ENCODE peak calls at places on chromosomes 4 and X, in five cellular contexts. One of them, this sample, is unnamed.

GRCh38 chr4:79177388-79177787 is 148.5 kb downstream of the NAA11 start:
- DNase-seq in progenitor cell of endocrine pancreas: no peak
- DNase-seq in effector CD4-positive, alpha-beta T cell: no peak
- DNase-seq in left colon: no peak
- DNase-seq in stimulated activated CD8-positive, alpha-beta memory T cell treated with anti-CD3 and anti-CD28 coated beads, Interleukin-7, amount 100 ng/mL, for 24 hours: no peak
- DNase-seq in this sample: no peak

GRCh38 chrX:22025751-22026150 is 6.4 kb upstream of the PHEX start:
- DNase-seq in progenitor cell of endocrine pancreas: no peak
- DNase-seq in effector CD4-positive, alpha-beta T cell: no peak
- DNase-seq in left colon: no peak
- DNase-seq in stimulated activated CD8-positive, alpha-beta memory T cell treated with anti-CD3 and anti-CD28 coated beads, Interleukin-7, amount 100 ng/mL, for 24 hours: no peak
- DNase-seq in this sample: no peak

GRCh38 chrX:118024482-118024881 is 92.1 kb downstream of the KLHL13 start:
- DNase-seq in progenitor cell of endocrine pancreas: no peak
- DNase-seq in effector CD4-positive, alpha-beta T cell: no peak
- DNase-seq in left colon: no peak
- DNase-seq in stimulated activated CD8-positive, alpha-beta memory T cell treated with anti-CD3 and anti-CD28 coated beads, Interleukin-7, amount 100 ng/mL, for 24 hours: no peak
- DNase-seq in this sample: no peak

GRCh38 chr4:124212835-124213640 is 499.5 kb downstream of the ANKRD50 start:
- DNase-seq in progenitor cell of endocrine pancreas: no peak
- DNase-seq in effector CD4-positive, alpha-beta T cell: no peak
- DNase-seq in left colon: no peak
- DNase-seq in stimulated activated CD8-positive, alpha-beta memory T cell treated with anti-CD3 and anti-CD28 coated beads, Interleukin-7, amount 100 ng/mL, for 24 hours: no peak
- DNase-seq in this sample: no peak

GRCh38 chrX:135973548-135974278 is at the start of gene MMGT1:
- DNase-seq in progenitor cell of endocrine pancreas: peak; percentile 51
- DNase-seq in effector CD4-positive, alpha-beta T cell: peak; percentile 68
- DNase-seq in left colon: peak; percentile 87
- DNase-seq in stimulated activated CD8-positive, alpha-beta memory T cell treated with anti-CD3 and anti-CD28 coated beads, Interleukin-7, amount 100 ng/mL, for 24 hours: peak; percentile 46
- DNase-seq in this sample: peak; percentile 61

GRCh38 chr4:152103181-152103901 is 342.5 kb upstream of the GATB start:
- DNase-seq in progenitor cell of endocrine pancreas: no peak
- DNase-seq in effector CD4-positive, alpha-beta T cell: no peak
- DNase-seq in left colon: no peak
- DNase-seq in stimulated activated CD8-positive, alpha-beta memory T cell treated with anti-CD3 and anti-CD28 coated beads, Interleukin-7, amount 100 ng/mL, for 24 hours: no peak
- DNase-seq in this sample: no peak

GRCh38 chr4:139682309-139683210 is 16.9 kb downstream of the MGST2 start:
- DNase-seq in progenitor cell of endocrine pancreas: no peak
- DNase-seq in effector CD4-positive, alpha-beta T cell: no peak
- DNase-seq in left colon: no peak
- DNase-seq in stimulated activated CD8-positive, alpha-beta memory T cell treated with anti-CD3 and anti-CD28 coated beads, Interleukin-7, amount 100 ng/mL, for 24 hours: no peak
- DNase-seq in this sample: no peak

GRCh38 chrX:128769511-128769910 is 717.3 kb upstream of the ACTRT1 start:
- DNase-seq in progenitor cell of endocrine pancreas: no peak
- DNase-seq in effector CD4-positive, alpha-beta T cell: no peak
- DNase-seq in left colon: no peak
- DNase-seq in stimulated activated CD8-positive, alpha-beta memory T cell treated with anti-CD3 and anti-CD28 coated beads, Interleukin-7, amount 100 ng/mL, for 24 hours: no peak
- DNase-seq in this sample: no peak

GRCh38 chr4:118683513-118683912 is 1.7 kb upstream of the METTL14 start:
- DNase-seq in progenitor cell of endocrine pancreas: no peak
- DNase-seq in effector CD4-positive, alpha-beta T cell: no peak
- DNase-seq in left colon: no peak
- DNase-seq in stimulated activated CD8-positive, alpha-beta memory T cell treated with anti-CD3 and anti-CD28 coated beads, Interleukin-7, amount 100 ng/mL, for 24 hours: no peak
- DNase-seq in this sample: no peak

GRCh38 chrX:151902813-151903591 is 9.7 kb upstream of the MAGEA4 start:
- DNase-seq in progenitor cell of endocrine pancreas: no peak
- DNase-seq in effector CD4-positive, alpha-beta T cell: no peak
- DNase-seq in left colon: peak; percentile 52
- DNase-seq in stimulated activated CD8-positive, alpha-beta memory T cell treated with anti-CD3 and anti-CD28 coated beads, Interleukin-7, amount 100 ng/mL, for 24 hours: no peak
- DNase-seq in this sample: no peak

GRCh38 chr4:88697588-88698329 is at the start of gene NAP1L5:
- DNase-seq in progenitor cell of endocrine pancreas: peak; percentile 17
- DNase-seq in effector CD4-positive, alpha-beta T cell: peak; percentile 59
- DNase-seq in left colon: peak; percentile 55
- DNase-seq in stimulated activated CD8-positive, alpha-beta memory T cell treated with anti-CD3 and anti-CD28 coated beads, Interleukin-7, amount 100 ng/mL, for 24 hours: peak; percentile 24
- DNase-seq in this sample: peak; percentile 31

GRCh38 chrX:40950546-40950945 is 134.7 kb upstream of the USP9X start:
- DNase-seq in progenitor cell of endocrine pancreas: no peak
- DNase-seq in effector CD4-positive, alpha-beta T cell: no peak
- DNase-seq in left colon: no peak
- DNase-seq in stimulated activated CD8-positive, alpha-beta memory T cell treated with anti-CD3 and anti-CD28 coated beads, Interleukin-7, amount 100 ng/mL, for 24 hours: no peak
- DNase-seq in this sample: no peak

GRCh38 chr4:1130318-1131186 is 17.2 kb upstream of the RNF212 start:
- DNase-seq in progenitor cell of endocrine pancreas: peak; percentile 55
- DNase-seq in effector CD4-positive, alpha-beta T cell: peak; percentile 70
- DNase-seq in left colon: no peak
- DNase-seq in stimulated activated CD8-positive, alpha-beta memory T cell treated with anti-CD3 and anti-CD28 coated beads, Interleukin-7, amount 100 ng/mL, for 24 hours: peak; percentile 53
- DNase-seq in this sample: peak; percentile 69

GRCh38 chrX:132532955-132533354 is 44.1 kb upstream of the MBNL3 start:
- DNase-seq in progenitor cell of endocrine pancreas: no peak
- DNase-seq in effector CD4-positive, alpha-beta T cell: no peak
- DNase-seq in left colon: no peak
- DNase-seq in stimulated activated CD8-positive, alpha-beta memory T cell treated with anti-CD3 and anti-CD28 coated beads, Interleukin-7, amount 100 ng/mL, for 24 hours: no peak
- DNase-seq in this sample: no peak

GRCh38 chrX:116930311-116930710 is 467.5 kb upstream of the CT83 start:
- DNase-seq in progenitor cell of endocrine pancreas: no peak
- DNase-seq in effector CD4-positive, alpha-beta T cell: no peak
- DNase-seq in left colon: no peak
- DNase-seq in stimulated activated CD8-positive, alpha-beta memory T cell treated with anti-CD3 and anti-CD28 coated beads, Interleukin-7, amount 100 ng/mL, for 24 hours: no peak
- DNase-seq in this sample: no peak

GRCh38 chrX:48971325-48972213 is at the start of gene KCND1:
- DNase-seq in progenitor cell of endocrine pancreas: peak; percentile 31
- DNase-seq in effector CD4-positive, alpha-beta T cell: no peak
- DNase-seq in left colon: peak; percentile 39
- DNase-seq in stimulated activated CD8-positive, alpha-beta memory T cell treated with anti-CD3 and anti-CD28 coated beads, Interleukin-7, amount 100 ng/mL, for 24 hours: no peak
- DNase-seq in this sample: no peak

GRCh38 chr4:71732706-71733105 is 51.2 kb downstream of the GC start:
- DNase-seq in progenitor cell of endocrine pancreas: no peak
- DNase-seq in effector CD4-positive, alpha-beta T cell: no peak
- DNase-seq in left colon: no peak
- DNase-seq in stimulated activated CD8-positive, alpha-beta memory T cell treated with anti-CD3 and anti-CD28 coated beads, Interleukin-7, amount 100 ng/mL, for 24 hours: no peak
- DNase-seq in this sample: no peak

GRCh38 chrX:25555521-25555920 is 539.8 kb upstream of the ARX start:
- DNase-seq in progenitor cell of endocrine pancreas: no peak
- DNase-seq in effector CD4-positive, alpha-beta T cell: no peak
- DNase-seq in left colon: no peak
- DNase-seq in stimulated activated CD8-positive, alpha-beta memory T cell treated with anti-CD3 and anti-CD28 coated beads, Interleukin-7, amount 100 ng/mL, for 24 hours: no peak
- DNase-seq in this sample: no peak

GRCh38 chr4:41734366-41734765 is 14.2 kb downstream of the PHOX2B start:
- DNase-seq in progenitor cell of endocrine pancreas: no peak
- DNase-seq in effector CD4-positive, alpha-beta T cell: no peak
- DNase-seq in left colon: no peak
- DNase-seq in stimulated activated CD8-positive, alpha-beta memory T cell treated with anti-CD3 and anti-CD28 coated beads, Interleukin-7, amount 100 ng/mL, for 24 hours: no peak
- DNase-seq in this sample: no peak

GRCh38 chr4:173169428-173170209 is 1.0 kb downstream of the GALNT7 start:
- DNase-seq in progenitor cell of endocrine pancreas: peak; percentile 41
- DNase-seq in effector CD4-positive, alpha-beta T cell: peak; percentile 49
- DNase-seq in left colon: peak; percentile 59
- DNase-seq in stimulated activated CD8-positive, alpha-beta memory T cell treated with anti-CD3 and anti-CD28 coated beads, Interleukin-7, amount 100 ng/mL, for 24 hours: peak; percentile 15
- DNase-seq in this sample: peak; percentile 48

GRCh38 chrX:47247206-47247998 is 14.6 kb downstream of the USP11 start:
- DNase-seq in progenitor cell of endocrine pancreas: no peak
- DNase-seq in effector CD4-positive, alpha-beta T cell: no peak
- DNase-seq in left colon: no peak
- DNase-seq in stimulated activated CD8-positive, alpha-beta memory T cell treated with anti-CD3 and anti-CD28 coated beads, Interleukin-7, amount 100 ng/mL, for 24 hours: no peak
- DNase-seq in this sample: no peak

GRCh38 chrX:140715787-140716186 is 6.2 kb downstream of the LINC00632 start:
- DNase-seq in progenitor cell of endocrine pancreas: no peak
- DNase-seq in effector CD4-positive, alpha-beta T cell: no peak
- DNase-seq in left colon: no peak
- DNase-seq in stimulated activated CD8-positive, alpha-beta memory T cell treated with anti-CD3 and anti-CD28 coated beads, Interleukin-7, amount 100 ng/mL, for 24 hours: no peak
- DNase-seq in this sample: no peak

GRCh38 chr4:38980903-38981676 is 51.1 kb downstream of the TMEM156 start:
- DNase-seq in progenitor cell of endocrine pancreas: no peak
- DNase-seq in effector CD4-positive, alpha-beta T cell: no peak
- DNase-seq in left colon: no peak
- DNase-seq in stimulated activated CD8-positive, alpha-beta memory T cell treated with anti-CD3 and anti-CD28 coated beads, Interleukin-7, amount 100 ng/mL, for 24 hours: no peak
- DNase-seq in this sample: no peak

GRCh38 chr4:2834001-2834921 is 9.4 kb upstream of the ADD1 start:
- DNase-seq in progenitor cell of endocrine pancreas: no peak
- DNase-seq in effector CD4-positive, alpha-beta T cell: no peak
- DNase-seq in left colon: no peak
- DNase-seq in stimulated activated CD8-positive, alpha-beta memory T cell treated with anti-CD3 and anti-CD28 coated beads, Interleukin-7, amount 100 ng/mL, for 24 hours: no peak
- DNase-seq in this sample: no peak

GRCh38 chr4:3106339-3107186 is 32.1 kb downstream of the HTT start:
- DNase-seq in progenitor cell of endocrine pancreas: peak; percentile 83
- DNase-seq in effector CD4-positive, alpha-beta T cell: peak; percentile 76
- DNase-seq in left colon: peak; percentile 67
- DNase-seq in stimulated activated CD8-positive, alpha-beta memory T cell treated with anti-CD3 and anti-CD28 coated beads, Interleukin-7, amount 100 ng/mL, for 24 hours: peak; percentile 87
- DNase-seq in this sample: peak; percentile 92

GRCh38 chrX:21747523-21747922 is 10.4 kb downstream of the SMPX start:
- DNase-seq in progenitor cell of endocrine pancreas: no peak
- DNase-seq in effector CD4-positive, alpha-beta T cell: no peak
- DNase-seq in left colon: no peak
- DNase-seq in stimulated activated CD8-positive, alpha-beta memory T cell treated with anti-CD3 and anti-CD28 coated beads, Interleukin-7, amount 100 ng/mL, for 24 hours: no peak
- DNase-seq in this sample: no peak

GRCh38 chrX:71536285-71536684 is 3.4 kb downstream of the OGT start:
- DNase-seq in progenitor cell of endocrine pancreas: no peak
- DNase-seq in effector CD4-positive, alpha-beta T cell: no peak
- DNase-seq in left colon: no peak
- DNase-seq in stimulated activated CD8-positive, alpha-beta memory T cell treated with anti-CD3 and anti-CD28 coated beads, Interleukin-7, amount 100 ng/mL, for 24 hours: no peak
- DNase-seq in this sample: no peak

GRCh38 chrX:41300758-41301437 is 33.1 kb upstream of the DDX3X start:
- DNase-seq in progenitor cell of endocrine pancreas: no peak
- DNase-seq in effector CD4-positive, alpha-beta T cell: no peak
- DNase-seq in left colon: no peak
- DNase-seq in stimulated activated CD8-positive, alpha-beta memory T cell treated with anti-CD3 and anti-CD28 coated beads, Interleukin-7, amount 100 ng/mL, for 24 hours: no peak
- DNase-seq in this sample: no peak

GRCh38 chr4:106978046-106978774 is 57.9 kb downstream of the DKK2 start:
- DNase-seq in progenitor cell of endocrine pancreas: no peak
- DNase-seq in effector CD4-positive, alpha-beta T cell: no peak
- DNase-seq in left colon: no peak
- DNase-seq in stimulated activated CD8-positive, alpha-beta memory T cell treated with anti-CD3 and anti-CD28 coated beads, Interleukin-7, amount 100 ng/mL, for 24 hours: no peak
- DNase-seq in this sample: no peak

GRCh38 chr4:87353592-87353991 is 30.9 kb upstream of the HSD17B13 start:
- DNase-seq in progenitor cell of endocrine pancreas: no peak
- DNase-seq in effector CD4-positive, alpha-beta T cell: peak; percentile 14
- DNase-seq in left colon: no peak
- DNase-seq in stimulated activated CD8-positive, alpha-beta memory T cell treated with anti-CD3 and anti-CD28 coated beads, Interleukin-7, amount 100 ng/mL, for 24 hours: no peak
- DNase-seq in this sample: peak; percentile 31

GRCh38 chr4:8274066-8274652 is 4.6 kb downstream of the HTRA3 start:
- DNase-seq in progenitor cell of endocrine pancreas: no peak
- DNase-seq in effector CD4-positive, alpha-beta T cell: no peak
- DNase-seq in left colon: no peak
- DNase-seq in stimulated activated CD8-positive, alpha-beta memory T cell treated with anti-CD3 and anti-CD28 coated beads, Interleukin-7, amount 100 ng/mL, for 24 hours: no peak
- DNase-seq in this sample: no peak

GRCh38 chr4:1643971-1644735 is 40.0 kb downstream of the FAM53A start:
- DNase-seq in progenitor cell of endocrine pancreas: no peak
- DNase-seq in effector CD4-positive, alpha-beta T cell: no peak
- DNase-seq in left colon: no peak
- DNase-seq in stimulated activated CD8-positive, alpha-beta memory T cell treated with anti-CD3 and anti-CD28 coated beads, Interleukin-7, amount 100 ng/mL, for 24 hours: no peak
- DNase-seq in this sample: no peak

GRCh38 chr4:41212221-41213203 is 1.8 kb downstream of the APBB2 start:
- DNase-seq in progenitor cell of endocrine pancreas: no peak
- DNase-seq in effector CD4-positive, alpha-beta T cell: no peak
- DNase-seq in left colon: peak; percentile 65
- DNase-seq in stimulated activated CD8-positive, alpha-beta memory T cell treated with anti-CD3 and anti-CD28 coated beads, Interleukin-7, amount 100 ng/mL, for 24 hours: no peak
- DNase-seq in this sample: no peak

GRCh38 chr4:55458611-55459010 is 62.9 kb downstream of the TMEM165 start:
- DNase-seq in progenitor cell of endocrine pancreas: no peak
- DNase-seq in effector CD4-positive, alpha-beta T cell: no peak
- DNase-seq in left colon: no peak
- DNase-seq in stimulated activated CD8-positive, alpha-beta memory T cell treated with anti-CD3 and anti-CD28 coated beads, Interleukin-7, amount 100 ng/mL, for 24 hours: no peak
- DNase-seq in this sample: no peak

GRCh38 chr4:140427104-140427918 is at the start of gene CLGN:
- DNase-seq in progenitor cell of endocrine pancreas: peak; percentile 88
- DNase-seq in effector CD4-positive, alpha-beta T cell: no peak
- DNase-seq in left colon: peak; percentile 48
- DNase-seq in stimulated activated CD8-positive, alpha-beta memory T cell treated with anti-CD3 and anti-CD28 coated beads, Interleukin-7, amount 100 ng/mL, for 24 hours: peak; percentile 15
- DNase-seq in this sample: peak; percentile 89

GRCh38 chr4:37599092-37599800 is 86.9 kb downstream of the RELL1 start:
- DNase-seq in progenitor cell of endocrine pancreas: no peak
- DNase-seq in effector CD4-positive, alpha-beta T cell: no peak
- DNase-seq in left colon: no peak
- DNase-seq in stimulated activated CD8-positive, alpha-beta memory T cell treated with anti-CD3 and anti-CD28 coated beads, Interleukin-7, amount 100 ng/mL, for 24 hours: no peak
- DNase-seq in this sample: no peak

GRCh38 chr4:69830529-69831269 is 29.2 kb downstream of the SULT1E1 start:
- DNase-seq in progenitor cell of endocrine pancreas: no peak
- DNase-seq in effector CD4-positive, alpha-beta T cell: no peak
- DNase-seq in left colon: peak; percentile 82
- DNase-seq in stimulated activated CD8-positive, alpha-beta memory T cell treated with anti-CD3 and anti-CD28 coated beads, Interleukin-7, amount 100 ng/mL, for 24 hours: no peak
- DNase-seq in this sample: no peak

GRCh38 chr4:67198757-67199156 is 346.5 kb downstream of the CENPC start:
- DNase-seq in progenitor cell of endocrine pancreas: no peak
- DNase-seq in effector CD4-positive, alpha-beta T cell: no peak
- DNase-seq in left colon: no peak
- DNase-seq in stimulated activated CD8-positive, alpha-beta memory T cell treated with anti-CD3 and anti-CD28 coated beads, Interleukin-7, amount 100 ng/mL, for 24 hours: no peak
- DNase-seq in this sample: no peak

This sample was measured in neural crest cell.